ENCODE peak calls at places on chromosomes 7 and 10, in nine cellular contexts. X is astrocyte of the spinal cord; L is HCT116; Z is CD8-positive, alpha-beta T cell; J is ovary; O is psoas muscle; G is naive thymus-derived CD4-positive, alpha-beta T cell; Q is NB4; U is heart left ventricle. F is an unnamed sample.

GRCh38 chr7:144473908-144474307 is 70.4 kb upstream of the NOBOX start:
- DNase-seq in X (no peak), L (no peak), Z (no peak), J (no peak), O (no peak), G (no peak), Q (no peak), U (no peak), F (no peak)

GRCh38 chr10:451856-452255 is 237.6 kb downstream of the DIP2C start:
- DNase-seq in X (no peak), L (no peak), Z (no peak), J (no peak), O (no peak), G (no peak), Q (no peak), U (no peak), F (no peak)

GRCh38 chr7:41257660-41258059 is 445.2 kb downstream of the INHBA start:
- DNase-seq in X (no peak), L (no peak), Z (no peak), J (no peak), O (no peak), G (no peak), Q (no peak), U (no peak), F (no peak)

GRCh38 chr7:17266559-17266958 is 31.9 kb upstream of the AHR start:
- DNase-seq in X (no peak), L (no peak), Z (no peak), J (no peak), O (no peak), G (no peak), Q (no peak), U (no peak), F (no peak)

GRCh38 chr7:3899559-3899991 is 598.5 kb downstream of the SDK1 start:
- DNase-seq in X (no peak), L (no peak), Z (no peak), J (no peak), O (no peak), G (no peak), Q (no peak), U (no peak), F (no peak)

GRCh38 chr7:55504093-55504859 is 68.0 kb downstream of the VOPP1 start:
- DNase-seq in X (no peak), L (no peak), Z (no peak), J (no peak), O (no peak), G (no peak), Q (no peak), U (no peak), F (no peak)

GRCh38 chr10:12826800-12827372 is 174.6 kb downstream of the CCDC3 start:
- DNase-seq in X (no peak), L (no peak), Z (no peak), J (no peak), O (no peak), G (no peak), Q (peak), U (no peak), F (no peak)

GRCh38 chr7:30027065-30027456 is 559 bp upstream of the FKBP14 start:
- DNase-seq in X (no peak), L (no peak), Z (peak), J (no peak), O (no peak), G (peak), Q (no peak), U (no peak), F (no peak)

GRCh38 chr10:23053036-23053435 is 42.3 kb upstream of the MSRB2 start:
- DNase-seq in X (no peak), L (no peak), Z (no peak), J (no peak), O (no peak), G (no peak), Q (no peak), U (no peak), F (no peak)

GRCh38 chr10:76117949-76118348 is 686.5 kb downstream of the LRMDA start:
- DNase-seq in X (peak), L (no peak), Z (no peak), J (no peak), O (no peak), G (no peak), Q (no peak), U (no peak), F (no peak)

GRCh38 chr7:11533229-11533820 is 298.7 kb downstream of the THSD7A start:
- DNase-seq in X (no peak), L (no peak), Z (no peak), J (no peak), O (no peak), G (no peak), Q (no peak), U (no peak), F (no peak)

GRCh38 chr10:129417164-129417563 is 49.9 kb upstream of the MGMT start:
- DNase-seq in X (no peak), L (no peak), Z (no peak), J (no peak), O (no peak), G (no peak), Q (no peak), U (no peak), F (no peak)

GRCh38 chr7:6530626-6531491 is 20.4 kb downstream of the GRID2IP start:
- DNase-seq in X (no peak), L (no peak), Z (peak), J (no peak), O (no peak), G (peak), Q (no peak), U (no peak), F (no peak)

GRCh38 chr10:67936416-67936815 is 52.0 kb downstream of the SIRT1 start:
- DNase-seq in X (no peak), L (no peak), Z (no peak), J (no peak), O (no peak), G (no peak), Q (no peak), U (no peak), F (no peak)

GRCh38 chr10:78302739-78302988 is 269.0 kb downstream of the RPS24 start:
- DNase-seq in X (no peak), L (no peak), Z (no peak), J (no peak), O (no peak), G (no peak), Q (no peak), U (no peak), F (no peak)

GRCh38 chr7:6276911-6277408 is 4.5 kb upstream of the CYTH3 start:
- DNase-seq in X (no peak), L (no peak), Z (no peak), J (no peak), O (no peak), G (no peak), Q (no peak), U (no peak), F (no peak)

GRCh38 chr10:5812283-5813090 is 747 bp downstream of the GDI2 start:
- DNase-seq in X (peak), L (no peak), Z (peak), J (peak), O (peak), G (peak), Q (peak), U (peak), F (no peak)

GRCh38 chr10:117541405-117541908 is 1.1 kb upstream of the EMX2 start:
- DNase-seq in X (no peak), L (no peak), Z (no peak), J (peak), O (peak), G (no peak), Q (no peak), U (no peak), F (no peak)

GRCh38 chr10:131882151-131882550 is 18.7 kb upstream of the PPP2R2D start:
- DNase-seq in X (no peak), L (no peak), Z (no peak), J (no peak), O (no peak), G (no peak), Q (no peak), U (no peak), F (no peak)

GRCh38 chr10:131881104-131881880 is 19.5 kb upstream of the PPP2R2D start:
- DNase-seq in X (no peak), L (no peak), Z (no peak), J (no peak), O (no peak), G (no peak), Q (no peak), U (no peak), F (no peak)

GRCh38 chr10:131885391-131886165 is 15.2 kb upstream of the PPP2R2D start:
- DNase-seq in X (peak), L (no peak), Z (peak), J (peak), O (peak), G (peak), Q (peak), U (peak), F (no peak)

GRCh38 chr10:131880016-131880590 is 20.7 kb upstream of the PPP2R2D start:
- DNase-seq in X (no peak), L (no peak), Z (no peak), J (no peak), O (no peak), G (no peak), Q (no peak), U (no peak), F (no peak)

GRCh38 chr10:131882590-131883451 is 18.0 kb upstream of the PPP2R2D start:
- DNase-seq in X (no peak), L (no peak), Z (no peak), J (no peak), O (no peak), G (no peak), Q (no peak), U (no peak), F (no peak)
- H3K4me3 ChIP-seq in X (no peak), L (no peak), Z (no peak), J (no peak), O (no peak), G (no peak), Q (no peak), U (no peak), F (no peak)

GRCh38 chr7:88072036-88072714 is 138.1 kb downstream of the ADAM22 start:
- DNase-seq in X (no peak), L (no peak), Z (no peak), J (no peak), O (no peak), G (no peak), Q (no peak), U (no peak), F (no peak)

GRCh38 chr7:88075216-88075615 is 141.2 kb downstream of the ADAM22 start:
- DNase-seq in X (no peak), L (no peak), Z (no peak), J (no peak), O (no peak), G (no peak), Q (no peak), U (no peak), F (no peak)

GRCh38 chr7:88069093-88069492 is 135.0 kb downstream of the ADAM22 start:
- DNase-seq in X (no peak), L (no peak), Z (no peak), J (no peak), O (no peak), G (no peak), Q (no peak), U (no peak), F (no peak)

GRCh38 chr7:88073625-88074024 is 139.6 kb downstream of the ADAM22 start:
- DNase-seq in X (no peak), L (no peak), Z (no peak), J (no peak), O (no peak), G (no peak), Q (no peak), U (no peak), F (no peak)

GRCh38 chr7:88072715-88073055 is 138.6 kb downstream of the ADAM22 start:
- DNase-seq in X (no peak), L (no peak), Z (no peak), J (no peak), O (no peak), G (no peak), Q (no peak), U (no peak), F (no peak)
- H3K4me3 ChIP-seq in X (no peak), L (no peak), Z (no peak), J (no peak), O (no peak), G (no peak), Q (no peak), U (peak), F (no peak)

GRCh38 chr7:95758187-95758586 is 14.2 kb upstream of the DYNC1I1 start:
- DNase-seq in X (no peak), L (no peak), Z (no peak), J (no peak), O (no peak), G (no peak), Q (no peak), U (no peak), F (no peak)
- H3K4me3 ChIP-seq in X (no peak), L (no peak), Z (no peak), J (no peak), O (no peak), G (no peak), Q (no peak), U (no peak), F (no peak)

GRCh38 chr7:127207246-127207645 is 45.5 kb downstream of the GRM8 start:
- DNase-seq in X (no peak), L (no peak), Z (no peak), J (no peak), O (no peak), G (no peak), Q (no peak), U (no peak), F (no peak)

GRCh38 chr7:127207806-127208205 is 44.9 kb downstream of the GRM8 start:
- DNase-seq in X (no peak), L (no peak), Z (no peak), J (no peak), O (no peak), G (no peak), Q (no peak), U (no peak), F (no peak)

GRCh38 chr7:127208860-127209259 is 43.9 kb downstream of the GRM8 start:
- DNase-seq in X (no peak), L (no peak), Z (no peak), J (no peak), O (no peak), G (no peak), Q (no peak), U (no peak), F (no peak)

GRCh38 chr7:127208351-127208750 is 44.4 kb downstream of the GRM8 start:
- DNase-seq in X (no peak), L (no peak), Z (no peak), J (no peak), O (no peak), G (no peak), Q (no peak), U (no peak), F (no peak)

GRCh38 chr7:127209886-127210285 is 42.9 kb downstream of the GRM8 start:
- DNase-seq in X (no peak), L (no peak), Z (no peak), J (no peak), O (no peak), G (no peak), Q (no peak), U (no peak), F (no peak)
- H3K4me3 ChIP-seq in X (no peak), L (no peak), Z (no peak), J (no peak), O (no peak), G (no peak), Q (no peak), U (no peak), F (no peak)

GRCh38 chr7:100176096-100176835 is 915 bp downstream of the GPC2 start:
- DNase-seq in X (no peak), L (no peak), Z (no peak), J (no peak), O (no peak), G (no peak), Q (no peak), U (no peak), F (no peak)

GRCh38 chr7:100173806-100174495 is 3.2 kb downstream of the GPC2 start:
- DNase-seq in X (no peak), L (no peak), Z (no peak), J (no peak), O (no peak), G (no peak), Q (no peak), U (no peak), F (no peak)

GRCh38 chr7:100174582-100174981 is 2.6 kb downstream of the GPC2 start:
- DNase-seq in X (no peak), L (no peak), Z (no peak), J (no peak), O (no peak), G (no peak), Q (no peak), U (no peak), F (no peak)

GRCh38 chr7:100175296-100175935 is 1.8 kb downstream of the GPC2 start:
- DNase-seq in X (no peak), L (no peak), Z (no peak), J (no peak), O (no peak), G (no peak), Q (no peak), U (no peak), F (no peak)

GRCh38 chr7:100177040-100178001 is at the start of the genes GPC2 and STAG3:
- DNase-seq in X (peak), L (peak), Z (peak), J (peak), O (peak), G (peak), Q (peak), U (peak), F (peak)
- H3K4me3 ChIP-seq in X (peak), L (peak), Z (peak), J (peak), O (peak), G (peak), Q (peak), U (peak), F (peak)

DNA sequence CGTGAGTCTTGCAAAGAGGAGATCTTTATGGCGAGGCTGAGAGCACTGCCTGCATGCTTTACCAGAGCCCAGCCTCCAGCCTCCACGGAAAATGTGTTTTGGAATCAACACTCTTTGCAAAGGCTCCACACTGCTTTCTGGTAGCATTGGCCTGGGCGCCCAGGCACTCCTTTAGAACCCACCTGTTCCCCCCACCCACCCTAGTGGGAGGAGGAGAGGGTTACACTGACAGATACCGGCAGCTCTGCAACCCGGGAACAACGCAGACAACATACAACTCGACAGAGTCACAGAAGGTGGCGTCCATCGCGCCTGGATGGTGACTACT is 5.5 kb upstream of the MNX1 start:
- DNase-seq in X (no peak), L (no peak), Z (no peak), J (no peak), O (no peak), G (no peak), Q (no peak), U (no peak), F (no peak)
- H3K4me3 ChIP-seq in X (no peak), L (no peak), Z (no peak), J (no peak), O (no peak), G (no peak), Q (no peak), U (no peak), F (no peak)

GRCh38 chr7:47382200-47382599 is 199.7 kb downstream of the TNS3 start:
- DNase-seq in X (no peak), L (no peak), Z (no peak), J (peak), O (no peak), G (no peak), Q (no peak), U (no peak), F (no peak)

GRCh38 chr7:47381132-47381495 is 200.8 kb downstream of the TNS3 start:
- DNase-seq in X (peak), L (no peak), Z (no peak), J (no peak), O (no peak), G (no peak), Q (no peak), U (no peak), F (no peak)

GRCh38 chr7:47379629-47380324 is 202.1 kb downstream of the TNS3 start:
- DNase-seq in X (peak), L (peak), Z (no peak), J (peak), O (peak), G (no peak), Q (no peak), U (peak), F (no peak)

GRCh38 chr7:47378728-47379395 is 203.0 kb downstream of the TNS3 start:
- DNase-seq in X (no peak), L (no peak), Z (no peak), J (peak), O (peak), G (no peak), Q (no peak), U (no peak), F (no peak)

GRCh38 chr7:47380325-47381131 is 201.4 kb downstream of the TNS3 start:
- DNase-seq in X (peak), L (no peak), Z (no peak), J (peak), O (no peak), G (no peak), Q (no peak), U (no peak), F (no peak)
- H3K4me3 ChIP-seq in X (no peak), L (peak), Z (no peak), J (no peak), O (peak), G (no peak), Q (no peak), U (peak), F (peak)

DNA sequence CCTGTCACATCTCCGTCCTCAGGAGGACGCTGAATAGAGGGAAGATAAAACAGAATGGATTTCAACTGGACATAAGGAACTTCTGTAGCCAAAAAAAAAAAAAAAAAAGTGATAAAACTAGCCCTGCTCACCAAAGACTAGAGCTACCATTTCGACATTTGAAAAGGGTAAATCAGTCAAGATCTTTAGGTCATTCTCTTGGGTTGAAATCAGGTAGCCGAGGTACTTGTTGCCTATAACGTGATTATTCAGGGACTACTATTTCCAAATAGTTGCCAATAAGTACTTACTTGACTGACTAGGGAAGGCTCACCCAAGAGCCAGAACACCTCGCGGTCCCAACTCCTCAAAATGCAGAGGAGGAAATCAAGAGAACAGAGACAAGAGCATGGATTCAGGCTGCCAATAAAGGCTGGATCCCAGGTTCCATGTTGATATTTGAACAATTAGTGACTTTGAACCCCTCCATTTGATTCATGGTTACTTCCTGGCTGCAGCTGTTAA is 2.0 kb downstream of the RHEB start:
- DNase-seq in X (no peak), L (no peak), Z (no peak), J (no peak), O (no peak), G (peak), Q (peak), U (no peak), F (no peak)
- H3K4me3 ChIP-seq in X (peak), L (peak), Z (peak), J (peak), O (peak), G (peak), Q (peak), U (peak), F (peak)

GRCh38 chr7:155407799-155408198 is 50.1 kb upstream of the EN2 start:
- DNase-seq in X (no peak), L (no peak), Z (no peak), J (no peak), O (no peak), G (no peak), Q (no peak), U (no peak), F (no peak)
- H3K4me3 ChIP-seq in X (no peak), L (no peak), Z (no peak), J (no peak), O (no peak), G (no peak), Q (no peak), U (no peak), F (no peak)

F was measured in esophagus squamous epithelium.